ENCODE peak calls at places on chromosomes 4 and X, in eight cellular contexts. L is heart right ventricle; U is fibroblast of lung; G is lower leg skin; C is neural crest cell; V is CD8-positive, alpha-beta T cell; X is suprapubic skin; P is fibroblast of the aortic adventitia. H is an unnamed sample.

GRCh38 chr4:81845761-81846160 is 374.1 kb upstream of the RASGEF1B start:
- DNase-seq in C (no peak), L (no peak), V (no peak), U (no peak), G (no peak), P (no peak), X (no peak), H (no peak)

GRCh38 chr4:77358315-77358928 is 201.4 kb downstream of the CCNG2 start:
- DNase-seq in C (peak), P (peak), V (no peak), G (no peak), X (no peak), L (no peak), U (peak), H (peak)

GRCh38 chr4:78720994-78721677 is 55.0 kb upstream of the BMP2K start:
- DNase-seq in C (no peak), G (peak), U (no peak), X (no peak), L (peak), V (peak), P (no peak), H (no peak)

GRCh38 chr4:52057196-52057595 is 6.1 kb downstream of the SPATA18 start:
- DNase-seq in C (no peak), P (no peak), V (no peak), U (peak), X (no peak), G (no peak), L (no peak), H (no peak)

GRCh38 chr4:74682567-74683359 is 111.6 kb downstream of the BTC start:
- DNase-seq in L (no peak), G (no peak), P (peak), V (no peak), C (no peak), X (no peak), U (peak), H (peak)

GRCh38 chrX:13899607-13900006 is 82.7 kb upstream of the GPM6B start:
- DNase-seq in V (no peak), L (no peak), C (no peak), X (no peak), U (peak), G (peak), P (peak), H (no peak)

GRCh38 chr4:158671665-158671914 is at the start of gene C4orf46:
- DNase-seq in G (no peak), X (no peak), P (no peak), L (no peak), C (no peak), V (no peak), U (no peak), H (no peak)

GRCh38 chrX:132480581-132481203 is 8.1 kb downstream of the MBNL3 start:
- DNase-seq in C (no peak), G (peak), P (peak), U (peak), V (peak), L (no peak), X (no peak), H (no peak)

GRCh38 chr4:5824635-5825034 is 68.3 kb downstream of the CRMP1 start:
- DNase-seq in C (peak), U (peak), L (no peak), V (no peak), X (no peak), P (peak), G (no peak), H (no peak)
- TF ChIP-seq CTCF in C (peak), U (peak), L (peak), V (no peak), X (no peak), P (peak), G (no peak), H (peak)

GRCh38 chr4:113358784-113359183 is 309.3 kb downstream of the ANK2 start:
- DNase-seq in L (no peak), G (no peak), C (no peak), U (no peak), P (peak), X (no peak), V (no peak), H (no peak)
- TF ChIP-seq CTCF in L (no peak), G (no peak), C (no peak), U (no peak), P (peak), X (no peak), V (no peak), H (no peak)

GRCh38 chrX:135923353-135923752 is 29.8 kb downstream of the SAGE1 start:
- DNase-seq in G (no peak), L (no peak), C (no peak), X (no peak), U (no peak), V (no peak), P (no peak), H (no peak)
- TF ChIP-seq CTCF in G (no peak), L (no peak), C (peak), X (no peak), U (no peak), V (no peak), P (no peak), H (no peak)

GRCh38 chr4:166422475-166422874 is 549.4 kb downstream of the TLL1 start:
- DNase-seq in C (no peak), P (peak), L (no peak), G (no peak), U (peak), X (no peak), V (no peak), H (no peak)
- TF ChIP-seq CTCF in C (no peak), P (no peak), L (no peak), G (no peak), U (no peak), X (no peak), V (no peak), H (no peak)

GRCh38 chrX:151488677-151489076 is 74.8 kb upstream of the PASD1 start:
- DNase-seq in V (no peak), G (no peak), L (no peak), U (no peak), P (no peak), X (no peak), C (no peak), H (no peak)
- TF ChIP-seq CTCF in V (no peak), G (no peak), L (no peak), U (no peak), P (no peak), X (no peak), C (peak), H (peak)

DNA sequence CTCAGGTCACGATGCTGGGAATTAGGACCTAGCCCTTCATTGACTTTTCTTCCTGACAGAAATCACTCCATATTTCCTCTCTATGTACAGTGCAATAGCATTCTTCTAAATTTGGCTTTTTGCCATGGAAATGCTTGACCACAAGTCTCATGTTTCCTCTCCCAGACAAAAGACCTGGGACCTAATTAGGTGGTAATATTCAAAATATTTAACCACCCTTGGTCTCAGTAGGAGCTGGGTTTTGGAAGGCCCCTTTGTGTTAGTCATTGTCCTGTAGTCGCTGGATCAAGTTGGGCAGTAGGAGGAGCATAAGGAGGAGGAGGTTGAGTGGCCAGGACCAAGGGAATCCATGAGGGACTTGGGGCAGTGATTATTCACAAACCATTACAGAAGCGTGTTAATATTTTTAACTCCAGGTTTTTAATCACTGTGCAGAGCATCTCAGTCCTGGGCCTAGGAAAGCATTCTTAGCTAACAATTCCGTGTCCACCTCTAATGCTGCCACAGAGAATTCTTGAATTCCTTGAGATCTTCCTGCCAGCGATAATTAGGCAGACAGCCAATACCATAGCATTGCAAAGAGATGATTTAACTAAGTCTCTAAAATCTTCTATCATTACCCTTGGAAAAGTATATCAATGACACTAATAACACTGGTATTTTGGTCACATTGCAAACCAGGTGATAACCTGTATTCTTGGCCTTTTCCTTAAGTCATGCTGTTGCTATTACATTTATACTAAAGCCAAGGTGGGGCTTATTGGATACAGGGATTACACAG is 25.0 kb upstream of the SHROOM4 start:
- DNase-seq in X (no peak), P (no peak), V (no peak), U (peak), L (no peak), C (no peak), G (no peak), H (no peak)
- TF ChIP-seq CTCF in X (no peak), P (no peak), V (no peak), U (no peak), L (no peak), C (no peak), G (no peak), H (no peak)